ENCODE peak calls at places on chromosomes 2 and 18, in nine cellular contexts. O, N, I, Z, R, G, T, A and J are unnamed samples.

GRCh38 chr2:188345020-188345419 is 53.3 kb downstream of the GULP1 start:
- DNase-seq in O (no peak), N (no peak), I (no peak), Z (no peak), R (no peak), G (no peak), T (peak), A (no peak), J (no peak)

GRCh38 chr2:201798252-201798918 is 8.0 kb upstream of the CDK15 start:
- DNase-seq in O (no peak), N (no peak), I (no peak), Z (no peak), R (peak), G (peak), T (peak), A (peak), J (no peak)

GRCh38 chr2:27039426-27039825 is 6.7 kb downstream of the TMEM214 start:
- DNase-seq in O (no peak), N (no peak), I (no peak), Z (no peak), R (no peak), G (no peak), T (no peak), A (no peak), J (no peak)

GRCh38 chr18:3262234-3263171 is 570 bp downstream of the MYL12B start:
- DNase-seq in O (no peak), N (peak), I (no peak), Z (no peak), R (no peak), G (no peak), T (peak), A (no peak), J (peak)

GRCh38 chr18:69795785-69796184 is 151.9 kb downstream of the CD226 start:
- DNase-seq in O (no peak), N (no peak), I (no peak), Z (no peak), R (no peak), G (peak), T (no peak), A (no peak), J (no peak)

GRCh38 chr2:127100261-127101047 is 6.5 kb downstream of the BIN1 start:
- DNase-seq in O (peak), N (no peak), I (no peak), Z (no peak), R (no peak), G (no peak), T (no peak), A (no peak), J (no peak)

GRCh38 chr2:126634273-126634861 is 21.6 kb upstream of the GYPC start:
- DNase-seq in O (peak), N (no peak), I (no peak), Z (no peak), R (peak), G (no peak), T (peak), A (no peak), J (no peak)

GRCh38 chr2:20185176-20186022 is 39.5 kb downstream of the SDC1 start:
- DNase-seq in O (no peak), N (no peak), I (no peak), Z (peak), R (no peak), G (no peak), T (peak), A (no peak), J (no peak)

GRCh38 chr2:232126301-232127085 is 165.0 kb downstream of the DIS3L2 start:
- DNase-seq in O (no peak), N (no peak), I (no peak), Z (no peak), R (peak), G (no peak), T (peak), A (no peak), J (no peak)

GRCh38 chr2:213161759-213162514 is 10.5 kb upstream of the IKZF2 start:
- DNase-seq in O (no peak), N (no peak), I (no peak), Z (no peak), R (peak), G (no peak), T (no peak), A (no peak), J (no peak)

GRCh38 chr2:51387235-51387634 is 355.3 kb upstream of the NRXN1 start:
- DNase-seq in O (no peak), N (no peak), I (no peak), Z (no peak), R (no peak), G (no peak), T (no peak), A (no peak), J (no peak)

GRCh38 chr2:145777297-145777696 is 1257.4 kb upstream of the ZEB2 start:
- DNase-seq in O (no peak), N (no peak), I (no peak), Z (no peak), R (peak), G (no peak), T (no peak), A (no peak), J (no peak)

GRCh38 chr2:73707058-73707457 is 30.1 kb downstream of the TPRKB start:
- DNase-seq in O (no peak), N (no peak), I (no peak), Z (no peak), R (no peak), G (no peak), T (no peak), A (no peak), J (no peak)

GRCh38 chr2:217223222-217223930 is 363.5 kb upstream of the TNP1 start:
- DNase-seq in O (no peak), N (peak), I (no peak), Z (no peak), R (peak), G (peak), T (peak), A (peak), J (no peak)

GRCh38 chr2:215664847-215665525 is 229.1 kb upstream of the FN1 start:
- DNase-seq in O (no peak), N (no peak), I (no peak), Z (no peak), R (peak), G (peak), T (peak), A (peak), J (no peak)

GRCh38 chr2:122191331-122191730 is 435.9 kb downstream of the TSN start:
- DNase-seq in O (no peak), N (peak), I (no peak), Z (no peak), R (peak), G (no peak), T (peak), A (no peak), J (no peak)

GRCh38 chr18:50880108-50880465 is 1.2 kb downstream of the ME2 start:
- DNase-seq in O (no peak), N (no peak), I (no peak), Z (no peak), R (no peak), G (no peak), T (peak), A (no peak), J (no peak)

GRCh38 chr2:120228503-120228902 is 5.3 kb upstream of the TMEM185B start:
- DNase-seq in O (peak), N (no peak), I (no peak), Z (no peak), R (no peak), G (no peak), T (no peak), A (no peak), J (no peak)
- TF ChIP-seq CTCF in O (peak), N (peak), I (no peak), Z (no peak), R (no peak), G (no peak), T (no peak), A (no peak), J (no peak)

GRCh38 chr18:22704627-22704918 is 228.6 kb upstream of the RBBP8 start:
- DNase-seq in O (no peak), N (no peak), I (no peak), Z (no peak), R (no peak), G (no peak), T (no peak), A (no peak), J (no peak)
- TF ChIP-seq CTCF in O (no peak), N (no peak), I (no peak), Z (no peak), R (no peak), G (no peak), T (no peak), A (no peak), J (no peak)

GRCh38 chr2:128448331-128449225 is 129.9 kb upstream of the HS6ST1 start:
- DNase-seq in O (no peak), N (peak), I (no peak), Z (peak), R (no peak), G (no peak), T (no peak), A (no peak), J (peak)

GRCh38 chr2:128447538-128447885 is 128.8 kb upstream of the HS6ST1 start:
- DNase-seq in O (no peak), N (no peak), I (no peak), Z (no peak), R (no peak), G (no peak), T (no peak), A (no peak), J (no peak)

GRCh38 chr2:128451084-128451483 is 132.4 kb upstream of the HS6ST1 start:
- DNase-seq in O (no peak), N (peak), I (no peak), Z (peak), R (no peak), G (no peak), T (no peak), A (no peak), J (no peak)

GRCh38 chr2:128450211-128451015 is 131.7 kb upstream of the HS6ST1 start:
- DNase-seq in O (no peak), N (peak), I (no peak), Z (peak), R (no peak), G (no peak), T (no peak), A (no peak), J (no peak)

GRCh38 chr2:128449226-128450061 is 130.8 kb upstream of the HS6ST1 start:
- DNase-seq in O (no peak), N (peak), I (no peak), Z (peak), R (no peak), G (no peak), T (no peak), A (no peak), J (no peak)
- TF ChIP-seq CTCF in O (no peak), N (no peak), I (no peak), Z (no peak), R (no peak), G (no peak), T (no peak), A (no peak), J (no peak)

DNA sequence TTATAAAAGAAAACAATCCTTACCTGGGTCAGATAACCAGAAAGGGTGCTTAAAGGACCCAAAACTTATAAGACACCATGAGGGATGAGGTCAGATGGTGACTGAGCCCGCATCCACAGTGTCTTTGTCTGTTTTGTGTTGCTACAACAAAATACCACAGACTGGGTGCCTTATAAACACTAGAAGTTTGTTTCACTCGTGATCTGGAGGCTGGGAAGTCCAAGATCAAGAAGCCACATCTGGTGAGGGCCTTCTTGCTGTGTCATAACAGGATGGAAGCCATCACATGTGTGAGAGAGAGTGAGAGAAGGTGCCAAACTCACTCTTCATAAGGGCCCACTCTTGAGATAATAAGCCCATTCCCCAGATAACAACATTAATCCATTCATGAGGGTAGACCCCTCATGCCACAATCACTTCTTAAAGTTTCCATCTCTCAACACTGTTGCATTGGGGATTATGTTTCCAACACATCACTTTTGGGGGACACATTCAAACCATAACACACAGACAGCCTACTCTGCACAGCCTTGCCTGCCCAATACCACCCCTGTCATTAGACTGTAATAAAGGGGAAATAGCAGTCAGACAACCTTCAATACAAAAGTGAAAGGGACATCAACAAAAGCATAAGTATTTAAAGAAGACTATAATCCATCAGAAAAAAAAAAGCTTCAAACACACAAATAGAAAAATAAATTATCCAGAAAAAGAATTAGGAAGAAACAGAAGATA is 249.8 kb downstream of the ANAPC1 start:
- DNase-seq in O (no peak), N (peak), I (no peak), Z (no peak), R (peak), G (no peak), T (no peak), A (no peak), J (no peak)
- TF ChIP-seq CTCF in O (no peak), N (no peak), I (no peak), Z (no peak), R (no peak), G (no peak), T (no peak), A (no peak), J (no peak)

DNA sequence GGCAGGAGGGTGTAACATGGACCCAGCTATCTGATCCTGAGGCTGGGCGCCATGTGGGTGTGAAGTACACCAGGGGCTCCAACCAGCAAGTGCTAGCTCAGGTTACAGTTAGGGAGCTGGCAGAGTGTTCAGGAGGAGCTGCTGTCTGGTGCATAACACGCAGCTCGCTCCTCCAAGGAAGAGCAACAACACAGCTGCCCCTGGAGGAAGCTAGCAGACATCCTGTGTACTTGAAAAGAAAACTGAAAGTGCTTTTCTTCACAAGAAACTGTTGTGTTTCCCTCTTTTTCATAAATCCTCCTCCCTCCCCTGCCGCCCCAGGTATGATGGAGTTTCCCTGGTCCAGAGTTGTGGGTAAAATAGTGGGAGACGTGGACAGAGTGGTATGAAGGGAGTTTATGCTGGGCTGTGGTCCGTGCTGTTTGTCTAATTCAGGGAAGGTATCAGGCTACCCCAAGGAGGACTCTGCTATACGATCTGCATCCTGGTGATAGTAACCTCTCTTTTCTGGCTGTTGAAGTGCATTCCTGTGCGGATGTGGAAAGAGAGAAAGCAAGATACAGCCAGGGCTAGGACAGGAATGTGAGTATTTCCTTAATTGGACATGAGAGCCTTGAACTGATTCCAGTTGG is 6.1 kb upstream of the LBH start:
- DNase-seq in O (no peak), N (peak), I (no peak), Z (no peak), R (peak), G (no peak), T (no peak), A (no peak), J (no peak)
- TF ChIP-seq CTCF in O (no peak), N (peak), I (no peak), Z (no peak), R (no peak), G (peak), T (no peak), A (no peak), J (no peak)

DNA sequence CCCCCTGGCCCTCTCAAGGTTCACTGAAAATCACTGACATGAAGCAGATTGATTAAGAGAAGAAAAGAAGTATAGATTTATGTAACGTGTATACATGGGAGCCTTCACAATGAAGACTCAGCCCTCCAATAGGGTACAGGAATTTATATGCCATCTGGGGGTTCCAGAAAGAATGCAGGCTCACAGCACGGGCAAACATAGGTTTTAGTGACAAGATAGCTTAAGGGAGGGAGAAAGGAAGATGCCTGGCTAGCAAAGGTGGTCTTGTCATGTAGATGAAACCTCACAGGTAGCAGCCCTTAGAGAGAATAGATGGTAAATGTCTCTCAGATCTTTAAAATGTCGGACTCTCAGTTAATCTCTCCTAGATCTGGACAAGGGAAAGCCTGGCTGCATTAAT is 173.9 kb downstream of the RNF152 start:
- DNase-seq in O (no peak), N (no peak), I (no peak), Z (no peak), R (no peak), G (no peak), T (no peak), A (no peak), J (no peak)
- TF ChIP-seq CTCF in O (no peak), N (no peak), I (no peak), Z (no peak), R (no peak), G (no peak), T (no peak), A (no peak), J (no peak)

DNA sequence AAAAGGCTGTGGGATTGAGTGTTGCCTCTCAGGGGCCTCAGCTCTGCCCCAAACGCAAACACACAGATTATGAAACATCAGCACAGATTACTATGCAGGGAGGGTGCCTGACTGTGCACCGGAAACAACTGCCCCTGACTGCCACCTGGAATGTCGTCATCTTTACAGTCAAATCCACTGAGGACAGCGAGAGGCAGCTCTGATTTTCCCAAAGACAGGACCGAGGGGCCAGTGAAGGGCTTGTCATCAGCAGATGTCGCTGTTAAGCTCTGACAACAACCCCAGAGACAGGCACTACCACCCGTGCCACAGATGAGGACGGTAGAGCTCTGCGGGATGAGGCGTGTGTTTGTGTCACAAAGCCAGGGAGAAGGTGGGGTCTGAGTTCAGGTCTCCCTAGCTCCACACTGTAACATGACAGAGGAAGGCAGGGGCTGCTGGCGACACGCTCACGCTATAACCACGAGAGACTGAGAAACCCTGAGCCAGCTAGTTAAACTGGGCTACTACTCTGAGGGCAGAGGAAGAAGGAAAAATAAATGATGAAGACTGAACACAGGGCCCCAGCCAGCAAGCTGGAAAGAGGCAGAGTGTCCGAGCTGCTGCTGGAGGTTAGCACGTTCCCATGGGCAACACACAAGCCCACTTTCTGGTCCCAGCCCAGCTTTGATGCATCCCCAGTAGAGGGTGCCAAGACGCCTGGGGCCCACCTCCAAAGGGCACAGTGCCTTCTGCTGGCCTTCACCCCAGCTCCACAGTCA is 47.0 kb downstream of the PARD6G start:
- DNase-seq in O (no peak), N (no peak), I (peak), Z (no peak), R (no peak), G (no peak), T (peak), A (no peak), J (no peak)
- TF ChIP-seq CTCF in O (no peak), N (peak), I (peak), Z (no peak), R (no peak), G (no peak), T (peak), A (no peak), J (no peak)